ENCODE peak calls at places on chromosome 4, in nine cellular contexts. J, K, W, Y, H, I, A, L and E are unnamed samples.

GRCh38 chr4:154807042-154807630 is 26.1 kb downstream of the RBM46 start:
- DNase-seq in J (no peak), K (peak), W (no peak), Y (peak), H (no peak), I (no peak), A (peak), L (no peak), E (no peak)

GRCh38 chr4:174133525-174133924 is 149.9 kb downstream of the FBXO8 start:
- DNase-seq in J (no peak), K (no peak), W (no peak), Y (no peak), H (no peak), I (no peak), A (no peak), L (no peak), E (no peak)

GRCh38 chr4:39814403-39815185 is 116.7 kb downstream of the UBE2K start:
- DNase-seq in J (no peak), K (no peak), W (no peak), Y (peak), H (no peak), I (no peak), A (peak), L (no peak), E (no peak)

GRCh38 chr4:53221832-53222480 is 143.9 kb downstream of the SCFD2 start:
- DNase-seq in J (no peak), K (no peak), W (no peak), Y (no peak), H (no peak), I (no peak), A (no peak), L (no peak), E (no peak)

GRCh38 chr4:8410641-8411271 is 29.8 kb downstream of the ACOX3 start:
- DNase-seq in J (peak), K (peak), W (peak), Y (peak), H (peak), I (peak), A (peak), L (peak), E (no peak)

GRCh38 chr4:7417639-7418038 is 17.1 kb downstream of the PSAPL1 start:
- DNase-seq in J (no peak), K (no peak), W (no peak), Y (no peak), H (peak), I (no peak), A (no peak), L (no peak), E (no peak)

GRCh38 chr4:63296773-63297172 is 1112.5 kb downstream of the TECRL start:
- DNase-seq in J (no peak), K (no peak), W (no peak), Y (no peak), H (peak), I (no peak), A (no peak), L (peak), E (no peak)

GRCh38 chr4:5812506-5813229 is 80.2 kb downstream of the CRMP1 start:
- DNase-seq in J (no peak), K (peak), W (peak), Y (peak), H (peak), I (peak), A (peak), L (peak), E (no peak)

GRCh38 chr4:22167201-22167600 is 218.6 kb upstream of the KCNIP4 start:
- DNase-seq in J (no peak), K (no peak), W (no peak), Y (no peak), H (no peak), I (no peak), A (no peak), L (no peak), E (no peak)

GRCh38 chr4:48698029-48698901 is 81.8 kb downstream of the FRYL start:
- DNase-seq in J (no peak), K (peak), W (peak), Y (peak), H (peak), I (no peak), A (peak), L (peak), E (no peak)

GRCh38 chr4:113435893-113436292 is 325.6 kb downstream of the CAMK2D start:
- DNase-seq in J (peak), K (peak), W (no peak), Y (peak), H (peak), I (no peak), A (peak), L (peak), E (no peak)

GRCh38 chr4:117479673-117480072 is 394.3 kb upstream of the TRAM1L1 start:
- DNase-seq in J (no peak), K (no peak), W (no peak), Y (peak), H (no peak), I (no peak), A (no peak), L (no peak), E (no peak)

GRCh38 chr4:44927361-44928061 is 201.2 kb upstream of the GNPDA2 start:
- DNase-seq in J (no peak), K (peak), W (no peak), Y (peak), H (no peak), I (no peak), A (peak), L (no peak), E (no peak)

GRCh38 chr4:151961456-151961855 is 200.6 kb upstream of the GATB start:
- DNase-seq in J (no peak), K (no peak), W (no peak), Y (no peak), H (no peak), I (no peak), A (no peak), L (no peak), E (no peak)

GRCh38 chr4:33923469-33923868 is 2320.8 kb downstream of the ARAP2 start:
- DNase-seq in J (no peak), K (no peak), W (no peak), Y (no peak), H (no peak), I (no peak), A (no peak), L (no peak), E (no peak)

DNA sequence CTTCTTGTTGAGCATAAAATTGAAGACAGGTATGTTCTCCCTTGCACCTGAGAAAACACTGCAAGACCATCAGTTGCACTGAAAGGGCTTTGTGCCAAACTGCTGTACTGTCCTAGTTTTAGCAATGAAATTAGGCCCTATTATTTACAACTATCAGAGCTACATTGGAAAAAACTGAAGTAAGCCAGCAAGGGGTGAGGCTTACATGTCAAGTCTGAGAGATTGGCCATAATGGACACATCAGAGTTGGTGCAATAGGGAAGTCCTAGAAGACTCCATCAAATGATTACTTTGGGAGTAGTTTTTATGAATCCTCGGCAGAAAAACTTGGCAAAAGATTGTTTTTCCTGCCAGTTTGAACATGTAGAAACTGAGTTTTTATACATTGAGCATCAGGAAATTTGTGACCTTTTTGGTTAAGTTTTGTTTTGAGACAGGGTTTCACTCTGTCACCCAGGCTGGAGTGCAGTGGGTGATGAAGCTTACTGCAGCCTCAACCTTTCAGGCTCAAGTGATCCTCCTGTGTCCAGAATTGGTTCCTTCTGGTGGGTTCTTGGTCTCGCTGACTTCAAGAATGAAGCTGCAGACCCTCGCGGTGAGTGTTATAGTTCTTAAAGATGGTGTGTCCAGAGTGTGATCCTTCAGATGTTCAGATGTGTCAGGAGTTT is 160.1 kb upstream of the BANK1 start:
- DNase-seq in J (no peak), K (no peak), W (no peak), Y (no peak), H (no peak), I (no peak), A (no peak), L (no peak), E (no peak)
- TF ChIP-seq CTCF in J (no peak), K (no peak), W (no peak), Y (no peak), H (no peak), I (no peak), A (no peak), L (no peak), E (no peak)

DNA sequence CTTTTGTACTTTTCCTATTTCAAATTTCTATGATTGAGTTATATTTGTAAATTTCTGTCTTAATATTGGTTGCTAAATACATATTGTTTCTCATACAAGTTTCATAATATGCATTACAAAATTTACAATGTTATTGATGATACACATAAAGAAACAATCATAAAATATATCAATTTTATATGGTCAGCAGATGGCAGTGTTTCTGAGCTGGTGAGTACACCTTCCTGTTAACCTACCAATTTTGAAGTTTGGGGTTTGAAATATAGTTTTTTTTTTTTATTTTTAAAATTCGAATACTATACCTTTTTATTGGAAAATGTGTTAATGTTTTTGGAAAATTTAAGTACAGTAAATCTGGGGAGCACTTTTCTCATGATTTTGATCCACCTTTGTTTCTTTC is 1953.1 kb upstream of the ADGRL3 start:
- DNase-seq in J (no peak), K (no peak), W (no peak), Y (no peak), H (no peak), I (no peak), A (no peak), L (no peak), E (no peak)
- TF ChIP-seq CTCF in J (peak), K (peak), W (no peak), Y (no peak), H (peak), I (peak), A (no peak), L (no peak), E (no peak)

GRCh38 chr4:107994894-107995293 is 5.2 kb downstream of the HADH start:
- DNase-seq in J (no peak), K (no peak), W (no peak), Y (no peak), H (no peak), I (no peak), A (no peak), L (no peak), E (no peak)
- TF ChIP-seq CTCF in J (no peak), K (no peak), W (no peak), Y (no peak), H (no peak), I (no peak), A (no peak), L (no peak), E (no peak)

GRCh38 chr4:148903388-148903787 is 461.2 kb upstream of the NR3C2 start:
- DNase-seq in J (no peak), K (no peak), W (no peak), Y (no peak), H (no peak), I (no peak), A (no peak), L (no peak), E (no peak)

GRCh38 chr4:148901075-148901705 is 459.0 kb upstream of the NR3C2 start:
- DNase-seq in J (no peak), K (no peak), W (no peak), Y (no peak), H (peak), I (no peak), A (no peak), L (no peak), E (no peak)
- TF ChIP-seq CTCF in J (no peak), K (no peak), W (no peak), Y (no peak), H (peak), I (no peak), A (no peak), L (no peak), E (no peak)

DNA sequence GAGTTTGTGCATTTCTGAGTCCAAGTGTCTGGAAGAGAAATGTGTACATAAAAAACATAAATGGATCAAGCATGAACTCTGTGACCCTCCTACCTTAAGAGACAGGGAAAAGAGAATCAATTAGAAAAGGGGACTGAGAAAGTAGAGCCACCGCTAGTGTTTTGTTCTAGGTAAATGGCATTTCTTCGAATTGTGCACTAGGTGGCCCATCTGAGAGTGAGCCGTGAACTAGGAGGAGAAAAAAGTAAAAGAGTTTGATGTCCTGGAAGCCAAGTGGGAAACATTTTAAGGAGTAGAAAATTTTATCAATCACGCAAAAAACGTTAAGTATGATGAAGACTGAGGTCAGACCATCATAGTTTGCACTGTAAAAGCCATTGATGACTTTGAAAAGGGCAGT is 55.1 kb downstream of the NAF1 start:
- DNase-seq in J (no peak), K (peak), W (no peak), Y (peak), H (no peak), I (no peak), A (peak), L (no peak), E (no peak)
- TF ChIP-seq CTCF in J (peak), K (peak), W (no peak), Y (peak), H (peak), I (peak), A (peak), L (peak), E (no peak)

GRCh38 chr4:69800599-69800998 is 40.2 kb upstream of the SULT1B1 start:
- DNase-seq in J (no peak), K (no peak), W (no peak), Y (no peak), H (no peak), I (no peak), A (peak), L (no peak), E (no peak)
- TF ChIP-seq CTCF in J (no peak), K (no peak), W (no peak), Y (no peak), H (no peak), I (no peak), A (no peak), L (no peak), E (no peak)

DNA sequence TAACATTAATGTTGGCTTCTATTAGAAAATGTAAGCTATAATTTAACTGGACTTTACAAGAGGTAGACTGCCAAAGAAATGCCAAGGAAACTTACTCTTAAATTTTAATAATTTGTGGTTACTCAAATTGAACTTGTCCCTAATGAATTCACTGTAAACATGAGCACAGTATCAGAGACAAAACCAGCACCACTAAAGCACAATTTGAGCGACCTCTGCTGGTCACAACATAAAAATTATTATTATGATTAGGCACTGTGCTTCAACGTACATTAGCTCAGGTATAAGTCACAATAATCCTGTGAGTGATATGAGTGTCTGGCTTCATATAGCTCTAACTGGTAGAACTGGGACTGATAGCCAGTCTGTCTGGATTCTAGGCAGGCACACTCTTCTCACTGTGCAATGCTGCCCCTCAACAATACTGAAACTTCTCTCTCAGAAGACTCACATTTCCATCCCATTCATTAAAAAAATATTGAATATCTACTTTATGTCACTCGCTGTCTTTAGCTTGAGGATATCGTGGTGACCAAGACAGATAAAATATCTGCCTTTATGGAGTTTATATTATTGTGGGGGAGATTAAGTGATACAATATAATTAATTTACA is 8.0 kb downstream of the NUDT6 start:
- DNase-seq in J (no peak), K (peak), W (no peak), Y (peak), H (no peak), I (no peak), A (peak), L (no peak), E (no peak)
- TF ChIP-seq CTCF in J (peak), K (peak), W (no peak), Y (peak), H (no peak), I (peak), A (peak), L (no peak), E (no peak)

GRCh38 chr4:112099701-112100289 is 45.5 kb upstream of the FAM241A start:
- DNase-seq in J (no peak), K (peak), W (no peak), Y (peak), H (peak), I (no peak), A (peak), L (no peak), E (no peak)
- TF ChIP-seq CTCF in J (peak), K (peak), W (peak), Y (peak), H (peak), I (peak), A (peak), L (peak), E (peak)

GRCh38 chr4:140134780-140135179 is 19.2 kb downstream of the MAML3 start:
- DNase-seq in J (no peak), K (no peak), W (no peak), Y (no peak), H (no peak), I (no peak), A (no peak), L (no peak), E (no peak)
- TF ChIP-seq CTCF in J (no peak), K (no peak), W (no peak), Y (no peak), H (no peak), I (no peak), A (no peak), L (no peak), E (no peak)

GRCh38 chr4:148445071-148445902 is 3.1 kb upstream of the NR3C2 start:
- DNase-seq in J (peak), K (no peak), W (no peak), Y (no peak), H (peak), I (peak), A (no peak), L (peak), E (no peak)
- TF ChIP-seq CTCF in J (no peak), K (no peak), W (no peak), Y (no peak), H (no peak), I (no peak), A (no peak), L (no peak), E (no peak)